ENCODE peak calls at places on chromosomes 12 and 14, in four cellular contexts. One of them, this sample, is unnamed.

GRCh38 chr14:90651405-90651804 is 164.8 kb downstream of the TTC7B start:
- DNase-seq in right atrium auricular region: no peak
- DNase-seq in effector memory CD4-positive, alpha-beta T cell: no peak
- DNase-seq in PC-3: no peak
- DNase-seq in this sample: no peak

GRCh38 chr12:91333966-91334365 is 151.3 kb upstream of the DCN start:
- DNase-seq in right atrium auricular region: no peak
- DNase-seq in effector memory CD4-positive, alpha-beta T cell: no peak
- DNase-seq in PC-3: no peak
- DNase-seq in this sample: no peak

GRCh38 chr12:121592323-121592722 is 11.5 kb upstream of the KDM2B start:
- DNase-seq in right atrium auricular region: no peak
- DNase-seq in effector memory CD4-positive, alpha-beta T cell: no peak
- DNase-seq in PC-3: no peak
- DNase-seq in this sample: no peak

GRCh38 chr12:67069451-67070306 is 199.5 kb upstream of the CAND1 start:
- DNase-seq in right atrium auricular region: no peak
- DNase-seq in effector memory CD4-positive, alpha-beta T cell: no peak
- DNase-seq in PC-3: peak
- DNase-seq in this sample: no peak

GRCh38 chr12:102631274-102631673 is 150.9 kb upstream of the IGF1 start:
- DNase-seq in right atrium auricular region: no peak
- DNase-seq in effector memory CD4-positive, alpha-beta T cell: no peak
- DNase-seq in PC-3: peak
- DNase-seq in this sample: no peak

GRCh38 chr12:119512772-119513497 is 80.6 kb upstream of the TMEM233 start:
- DNase-seq in right atrium auricular region: no peak
- DNase-seq in effector memory CD4-positive, alpha-beta T cell: no peak
- DNase-seq in PC-3: peak
- DNase-seq in this sample: no peak

GRCh38 chr14:99517643-99518381 is 36.6 kb downstream of the CCNK start:
- DNase-seq in right atrium auricular region: no peak
- DNase-seq in effector memory CD4-positive, alpha-beta T cell: no peak
- DNase-seq in PC-3: no peak
- DNase-seq in this sample: no peak

GRCh38 chr14:32205984-32206383 is 2.9 kb upstream of the RNU6-8 start:
- DNase-seq in right atrium auricular region: no peak
- DNase-seq in effector memory CD4-positive, alpha-beta T cell: no peak
- DNase-seq in PC-3: peak
- DNase-seq in this sample: no peak

GRCh38 chr14:26896447-26896846 is 298.6 kb upstream of the NOVA1 start:
- DNase-seq in right atrium auricular region: peak
- DNase-seq in effector memory CD4-positive, alpha-beta T cell: no peak
- DNase-seq in PC-3: peak
- DNase-seq in this sample: no peak

GRCh38 chr12:96208801-96209534 is 14.8 kb downstream of the ELK3 start:
- DNase-seq in right atrium auricular region: no peak
- DNase-seq in effector memory CD4-positive, alpha-beta T cell: no peak
- DNase-seq in PC-3: no peak
- DNase-seq in this sample: no peak

GRCh38 chr12:54984602-54985376 is at the start of gene TESPA1:
- DNase-seq in right atrium auricular region: peak
- DNase-seq in effector memory CD4-positive, alpha-beta T cell: peak
- DNase-seq in PC-3: no peak
- DNase-seq in this sample: peak

GRCh38 chr12:110252716-110253115 is 28.3 kb upstream of the ATP2A2 start:
- DNase-seq in right atrium auricular region: peak
- DNase-seq in effector memory CD4-positive, alpha-beta T cell: no peak
- DNase-seq in PC-3: no peak
- DNase-seq in this sample: no peak

GRCh38 chr12:19688489-19688888 is 249.2 kb downstream of the AEBP2 start:
- DNase-seq in right atrium auricular region: no peak
- DNase-seq in effector memory CD4-positive, alpha-beta T cell: no peak
- DNase-seq in PC-3: peak
- DNase-seq in this sample: no peak

GRCh38 chr14:21496453-21496852 is 14.7 kb downstream of the METTL3 start:
- DNase-seq in right atrium auricular region: no peak
- DNase-seq in effector memory CD4-positive, alpha-beta T cell: no peak
- DNase-seq in PC-3: no peak
- DNase-seq in this sample: no peak

GRCh38 chr12:50268482-50268881 is 14.8 kb downstream of the LIMA1 start:
- DNase-seq in right atrium auricular region: no peak
- DNase-seq in effector memory CD4-positive, alpha-beta T cell: no peak
- DNase-seq in PC-3: no peak
- DNase-seq in this sample: no peak

GRCh38 chr14:79831198-79831890 is 380.0 kb downstream of the DIO2 start:
- DNase-seq in right atrium auricular region: no peak
- DNase-seq in effector memory CD4-positive, alpha-beta T cell: no peak
- DNase-seq in PC-3: no peak
- DNase-seq in this sample: no peak

GRCh38 chr14:100640481-100641273 is 53.5 kb upstream of the BEGAIN start:
- DNase-seq in right atrium auricular region: no peak
- DNase-seq in effector memory CD4-positive, alpha-beta T cell: peak
- DNase-seq in PC-3: peak
- DNase-seq in this sample: no peak

GRCh38 chr14:55309761-55310365 is 38.6 kb downstream of the FBXO34 start:
- DNase-seq in right atrium auricular region: no peak
- DNase-seq in effector memory CD4-positive, alpha-beta T cell: no peak
- DNase-seq in PC-3: no peak
- DNase-seq in this sample: no peak
- H3K27ac ChIP-seq in right atrium auricular region: no peak
- H3K27ac ChIP-seq in effector memory CD4-positive, alpha-beta T cell: no peak
- H3K27ac ChIP-seq in PC-3: no peak
- H3K27ac ChIP-seq in this sample: no peak

GRCh38 chr14:102993523-102993922 is 63.8 kb downstream of the CDC42BPB start:
- DNase-seq in right atrium auricular region: no peak
- DNase-seq in effector memory CD4-positive, alpha-beta T cell: no peak
- DNase-seq in PC-3: peak
- DNase-seq in this sample: no peak
- H3K27ac ChIP-seq in right atrium auricular region: no peak
- H3K27ac ChIP-seq in effector memory CD4-positive, alpha-beta T cell: no peak
- H3K27ac ChIP-seq in PC-3: peak
- H3K27ac ChIP-seq in this sample: no peak

GRCh38 chr12:45462506-45462905 is 246.6 kb downstream of the ANO6 start:
- DNase-seq in right atrium auricular region: no peak
- DNase-seq in effector memory CD4-positive, alpha-beta T cell: no peak
- DNase-seq in PC-3: no peak
- DNase-seq in this sample: no peak
- H3K27ac ChIP-seq in right atrium auricular region: no peak
- H3K27ac ChIP-seq in effector memory CD4-positive, alpha-beta T cell: no peak
- H3K27ac ChIP-seq in PC-3: no peak
- H3K27ac ChIP-seq in this sample: no peak

DNA sequence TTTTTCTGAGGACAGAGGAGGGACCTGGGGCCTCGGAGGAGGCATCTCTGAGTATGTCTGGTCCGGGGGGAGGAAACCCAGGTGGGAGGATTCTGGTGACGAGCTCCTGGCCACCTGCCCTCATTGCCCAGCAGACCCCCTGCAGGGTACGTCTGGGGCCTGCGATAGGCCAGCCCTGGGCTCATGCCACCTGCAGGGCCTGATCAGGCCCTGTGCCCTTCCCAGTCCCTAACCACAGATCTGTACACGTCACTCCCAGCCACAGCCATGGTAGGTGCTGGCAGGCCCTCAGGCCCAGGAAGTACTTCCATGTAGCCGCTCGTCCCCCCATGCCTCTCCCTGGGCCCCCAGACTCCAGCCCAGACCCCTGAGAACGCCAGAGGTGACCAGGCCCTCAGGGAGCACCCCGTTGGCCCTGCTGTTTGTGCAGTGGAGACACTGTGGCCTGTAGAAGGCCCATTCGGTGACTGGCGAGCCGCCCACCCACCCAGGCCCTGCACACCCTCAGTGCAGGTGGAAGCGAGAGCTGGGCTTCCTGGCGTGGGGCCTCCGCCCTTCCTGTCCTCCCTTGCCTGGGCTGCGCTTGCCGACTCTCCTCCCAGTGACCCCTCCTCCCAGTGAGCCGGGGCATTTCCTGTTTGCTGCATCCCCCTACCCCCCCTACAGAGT is 5.7 kb downstream of the INF2 start:
- DNase-seq in right atrium auricular region: no peak
- DNase-seq in effector memory CD4-positive, alpha-beta T cell: no peak
- DNase-seq in PC-3: peak
- DNase-seq in this sample: no peak
- H3K27ac ChIP-seq in right atrium auricular region: peak
- H3K27ac ChIP-seq in effector memory CD4-positive, alpha-beta T cell: peak
- H3K27ac ChIP-seq in PC-3: peak
- H3K27ac ChIP-seq in this sample: peak

GRCh38 chr12:124002021-124002640 is 29.1 kb downstream of the ZNF664 start:
- DNase-seq in right atrium auricular region: no peak
- DNase-seq in effector memory CD4-positive, alpha-beta T cell: no peak
- DNase-seq in PC-3: no peak
- DNase-seq in this sample: no peak

GRCh38 chr12:123998344-123998941 is 25.4 kb downstream of the ZNF664 start:
- DNase-seq in right atrium auricular region: no peak
- DNase-seq in effector memory CD4-positive, alpha-beta T cell: no peak
- DNase-seq in PC-3: no peak
- DNase-seq in this sample: no peak

GRCh38 chr12:124001343-124001742 is 28.3 kb downstream of the ZNF664 start:
- DNase-seq in right atrium auricular region: no peak
- DNase-seq in effector memory CD4-positive, alpha-beta T cell: no peak
- DNase-seq in PC-3: no peak
- DNase-seq in this sample: no peak

GRCh38 chr12:123998960-123999359 is 25.9 kb downstream of the ZNF664 start:
- DNase-seq in right atrium auricular region: no peak
- DNase-seq in effector memory CD4-positive, alpha-beta T cell: no peak
- DNase-seq in PC-3: no peak
- DNase-seq in this sample: no peak

DNA sequence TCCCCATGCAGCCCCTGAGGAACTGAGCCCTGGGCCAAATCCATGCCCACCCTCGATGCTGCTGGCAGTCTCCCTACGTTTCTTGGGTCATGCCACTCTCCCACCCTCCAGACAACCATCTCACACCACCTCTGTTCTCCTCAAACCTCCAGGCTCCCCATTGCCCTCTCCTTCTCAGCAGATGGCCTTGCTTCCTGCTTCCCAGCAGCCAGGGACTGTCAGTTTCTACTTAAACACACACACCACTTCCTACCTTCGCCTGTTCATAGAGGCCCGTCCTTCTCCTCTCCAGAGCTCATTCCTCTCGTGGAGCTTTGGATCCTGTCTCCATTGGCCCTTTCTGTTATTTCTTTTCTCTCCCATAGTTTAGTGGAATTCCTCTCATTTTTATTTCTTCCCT is 27.1 kb downstream of the ZNF664 start:
- DNase-seq in right atrium auricular region: no peak
- DNase-seq in effector memory CD4-positive, alpha-beta T cell: no peak
- DNase-seq in PC-3: no peak
- DNase-seq in this sample: no peak
- H3K27ac ChIP-seq in right atrium auricular region: no peak
- H3K27ac ChIP-seq in effector memory CD4-positive, alpha-beta T cell: no peak
- H3K27ac ChIP-seq in PC-3: no peak
- H3K27ac ChIP-seq in this sample: peak

DNA sequence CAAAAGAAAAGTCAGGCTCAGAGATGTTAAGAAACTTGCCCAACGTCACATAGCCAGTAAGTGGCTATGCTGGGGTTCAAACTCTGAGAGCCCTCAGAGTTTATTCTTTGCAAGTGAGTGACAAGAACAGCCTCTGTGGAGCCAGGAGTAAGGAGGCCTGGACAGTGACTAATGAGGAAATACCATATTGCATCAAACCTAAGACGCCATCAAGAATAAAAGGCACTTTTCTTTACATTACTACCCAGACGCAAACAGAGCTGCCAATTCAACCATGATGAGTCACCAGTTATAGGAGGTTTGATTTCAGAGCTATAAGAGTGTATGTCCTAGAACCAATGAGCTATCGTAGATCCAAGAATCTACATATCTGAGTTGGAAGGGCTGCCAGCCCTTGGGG is 9.4 kb downstream of the TNFRSF1A start:
- DNase-seq in right atrium auricular region: no peak
- DNase-seq in effector memory CD4-positive, alpha-beta T cell: no peak
- DNase-seq in PC-3: peak
- DNase-seq in this sample: no peak
- H3K27ac ChIP-seq in right atrium auricular region: peak
- H3K27ac ChIP-seq in effector memory CD4-positive, alpha-beta T cell: peak
- H3K27ac ChIP-seq in PC-3: peak
- H3K27ac ChIP-seq in this sample: no peak